ENCODE peak calls at places on chromosomes 2 and 18, in four cellular contexts. M, H, A and Q are unnamed samples.

GRCh38 chr2:215311625-215312394 is at the start of gene ATIC:
- DNase-seq in M (peak), H (peak), A (peak), Q (peak)

GRCh38 chr2:241507430-241508239 is 749 bp downstream of the STK25 start:
- DNase-seq in M (peak), H (no peak), A (peak), Q (no peak)

GRCh38 chr2:86068098-86069047 is 37.3 kb downstream of the POLR1A start:
- DNase-seq in M (peak), H (no peak), A (no peak), Q (no peak)

GRCh38 chr2:121355488-121355887 is 70.5 kb upstream of the TFCP2L1 start:
- DNase-seq in M (no peak), H (no peak), A (no peak), Q (no peak)

GRCh38 chr18:24491882-24492281 is 31.4 kb downstream of the HRH4 start:
- DNase-seq in M (peak), H (no peak), A (no peak), Q (no peak)

GRCh38 chr2:203734276-203734983 is 28.0 kb downstream of the CD28 start:
- DNase-seq in M (no peak), H (no peak), A (no peak), Q (no peak)

GRCh38 chr2:178528647-178529046 is 48.4 kb downstream of the PLEKHA3 start:
- DNase-seq in M (no peak), H (no peak), A (no peak), Q (no peak)

GRCh38 chr18:62616331-62616805 is 93.5 kb downstream of the ZCCHC2 start:
- DNase-seq in M (no peak), H (no peak), A (no peak), Q (no peak)

GRCh38 chr2:239806758-239807434 is 218.2 kb downstream of the NDUFA10 start:
- DNase-seq in M (no peak), H (no peak), A (no peak), Q (no peak)

GRCh38 chr2:54635554-54636152 is 87.8 kb upstream of the EML6 start:
- DNase-seq in M (no peak), H (no peak), A (no peak), Q (no peak)

GRCh38 chr2:47907097-47907781 is 941 bp upstream of the FBXO11 start:
- DNase-seq in M (no peak), H (no peak), A (no peak), Q (no peak)

GRCh38 chr2:100632021-100632420 is 69.2 kb downstream of the PDCL3 start:
- DNase-seq in M (no peak), H (no peak), A (no peak), Q (no peak)

GRCh38 chr2:140183056-140183765 is 1403.0 kb upstream of the NXPH2 start:
- DNase-seq in M (no peak), H (no peak), A (no peak), Q (no peak)

GRCh38 chr2:66437055-66437454 is 2.1 kb downstream of the MEIS1 start:
- DNase-seq in M (no peak), H (no peak), A (no peak), Q (no peak)

GRCh38 chr2:46067501-46068292 is 229.5 kb upstream of the EPAS1 start:
- DNase-seq in M (no peak), H (peak), A (no peak), Q (no peak)

GRCh38 chr2:109446531-109447131 is 167.1 kb downstream of the SEPTIN10 start:
- DNase-seq in M (no peak), H (no peak), A (no peak), Q (no peak)

GRCh38 chr2:174325373-174325772 is 9.4 kb upstream of the SP9 start:
- DNase-seq in M (no peak), H (no peak), A (no peak), Q (no peak)